ENCODE peak calls at places on chromosomes 13 and 19, in eight cellular contexts. K is stomach, R is breast epithelium, C is transverse colon, H is HCT116, X is K562, Q is endothelial cell of umbilical vein, V is GM12878. T is an unnamed sample.

GRCh38 chr13:72643339-72643989 is 84.0 kb downstream of the MZT1 start:
- DNase-seq in X (peak; percentile 40), C (peak; percentile 69), R (no peak), H (peak; percentile 33), K (peak; percentile 29), V (no peak), Q (peak; percentile 58), T (no peak)

GRCh38 chr19:919157-920050 is 2.3 kb downstream of the KISS1R start:
- DNase-seq in K (no peak), X (no peak), V (no peak), H (no peak), R (no peak), C (no peak), Q (no peak), T (no peak)

GRCh38 chr19:5459360-5459759 is 4.1 kb downstream of the ZNRF4 start:
- DNase-seq in K (no peak), X (no peak), H (no peak), C (no peak), Q (no peak), R (no peak), V (no peak), T (no peak)

GRCh38 chr13:110382229-110382628 is 75.1 kb downstream of the COL4A2 start:
- DNase-seq in Q (peak; percentile 90), X (no peak), H (no peak), R (no peak), C (no peak), V (no peak), K (no peak), T (no peak)

GRCh38 chr13:20867408-20867807 is 35.1 kb downstream of the XPO4 start:
- DNase-seq in C (no peak), Q (no peak), H (no peak), K (no peak), R (no peak), V (no peak), X (no peak), T (no peak)

GRCh38 chr13:75857291-75857690 is 221.2 kb downstream of the LMO7 start:
- DNase-seq in X (no peak), R (no peak), C (no peak), H (no peak), V (no peak), K (no peak), Q (no peak), T (no peak)

GRCh38 chr13:44306401-44307192 is 67.0 kb upstream of the SERP2 start:
- DNase-seq in H (peak; percentile 99), X (no peak), K (peak; percentile 77), C (peak; percentile 63), Q (peak; percentile 99), V (no peak), R (peak; percentile 66), T (peak; percentile 95)

GRCh38 chr19:45182758-45183157 is 4.2 kb downstream of the BLOC1S3 start:
- DNase-seq in H (no peak), C (no peak), K (peak; percentile 49), Q (no peak), R (no peak), V (no peak), X (no peak), T (no peak)

GRCh38 chr13:114161028-114161556 is 18.0 kb upstream of the CFAP97D2 start:
- DNase-seq in Q (peak; percentile 41), X (no peak), K (no peak), R (no peak), C (no peak), H (no peak), V (no peak), T (no peak)

GRCh38 chr19:27774827-27775226 is 1438.1 kb downstream of the UQCRFS1 start:
- DNase-seq in Q (no peak), X (peak; percentile 41), V (no peak), H (no peak), R (no peak), C (no peak), K (no peak), T (no peak)

GRCh38 chr13:109610517-109610916 is 175.9 kb downstream of the IRS2 start:
- DNase-seq in V (no peak), K (peak; percentile 48), X (peak; percentile 13), Q (no peak), C (peak; percentile 55), R (no peak), H (peak; percentile 3), T (no peak)

GRCh38 chr19:55671054-55671378 is 4.0 kb upstream of the EPN1 start:
- DNase-seq in C (no peak), H (no peak), V (no peak), K (no peak), R (no peak), X (no peak), Q (no peak), T (no peak)

GRCh38 chr19:29873024-29873800 is 61.4 kb downstream of the CCNE1 start:
- DNase-seq in Q (no peak), C (peak; percentile 49), K (peak; percentile 55), X (peak; percentile 61), V (no peak), R (no peak), H (no peak), T (no peak)

GRCh38 chr13:59494560-59494970 is 669.2 kb downstream of the DIAPH3 start:
- DNase-seq in R (no peak), H (no peak), V (no peak), Q (peak; percentile 93), C (no peak), K (no peak), X (peak; percentile 61), T (no peak)

GRCh38 chr19:1810439-1811160 is 1.5 kb downstream of the ATP8B3 start:
- DNase-seq in V (no peak), H (no peak), C (no peak), R (no peak), K (no peak), X (no peak), Q (no peak), T (no peak)

GRCh38 chr19:45670670-45671453 is 2.8 kb downstream of the GIPR start:
- DNase-seq in H (peak; percentile 93), Q (peak; percentile 65), X (peak; percentile 98), R (peak; percentile 84), C (peak; percentile 94), K (peak; percentile 94), V (peak; percentile 62), T (no peak)

GRCh38 chr13:105591308-105591707 is 944.2 kb downstream of the EFNB2 start:
- DNase-seq in K (no peak), X (no peak), H (no peak), C (no peak), R (no peak), V (no peak), Q (no peak), T (no peak)

GRCh38 chr19:2239173-2239572 is 2.5 kb downstream of the SF3A2 start:
- DNase-seq in C (no peak), R (no peak), K (no peak), V (no peak), H (no peak), X (no peak), Q (no peak), T (no peak)

GRCh38 chr13:28819748-28820098 is 416 bp upstream of the MTUS2 start:
- DNase-seq in K (peak; percentile 27), H (no peak), R (no peak), C (peak; percentile 28), Q (peak; percentile 40), V (no peak), X (peak; percentile 61), T (no peak)

DNA sequence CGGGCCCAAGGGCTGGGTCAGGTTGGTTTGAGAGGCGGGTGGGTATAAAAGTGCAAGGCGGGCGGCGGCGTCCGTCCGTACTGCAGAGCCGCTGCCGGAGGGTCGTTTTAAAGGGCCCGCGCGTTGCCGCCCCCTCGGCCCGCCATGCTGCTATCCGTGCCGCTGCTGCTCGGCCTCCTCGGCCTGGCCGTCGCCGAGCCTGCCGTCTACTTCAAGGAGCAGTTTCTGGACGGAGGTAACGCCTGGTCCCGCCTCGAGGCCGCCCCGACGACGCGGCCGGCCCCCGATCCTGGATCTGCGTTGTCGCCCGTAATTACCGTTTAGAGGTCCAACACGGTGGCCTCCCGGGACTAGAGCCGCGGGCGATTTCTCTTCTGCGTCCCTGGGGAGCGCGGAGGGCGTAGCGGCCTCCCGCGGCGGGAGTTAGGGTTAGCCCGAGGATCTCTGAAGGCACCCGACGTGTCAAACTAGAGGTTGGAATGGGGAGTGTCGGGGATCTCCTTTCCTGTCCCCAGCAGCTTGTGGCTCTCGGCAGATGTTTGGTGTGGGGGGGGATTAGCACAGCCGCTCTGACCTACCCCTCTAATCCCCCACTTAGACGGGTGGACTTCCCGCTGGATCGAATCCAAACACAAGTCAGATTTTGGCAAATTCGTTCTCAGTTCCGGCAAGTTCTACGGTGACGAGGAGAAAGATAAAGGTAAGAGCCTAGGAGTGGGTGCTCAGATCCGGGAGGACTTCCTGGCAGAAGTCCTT is at the start of gene CALR:
- DNase-seq in Q (peak; percentile 45), X (peak; percentile 64), K (no peak), R (no peak), H (no peak), V (no peak), C (peak; percentile 45), T (no peak)
- TF ChIP-seq POLR2A in Q (peak; percentile 99), X (peak; percentile 99), K (peak; percentile 99), R (peak; percentile 99), H (peak; percentile 96), V (peak; percentile 99), C (peak; percentile 100), T (peak; percentile 95)

DNA sequence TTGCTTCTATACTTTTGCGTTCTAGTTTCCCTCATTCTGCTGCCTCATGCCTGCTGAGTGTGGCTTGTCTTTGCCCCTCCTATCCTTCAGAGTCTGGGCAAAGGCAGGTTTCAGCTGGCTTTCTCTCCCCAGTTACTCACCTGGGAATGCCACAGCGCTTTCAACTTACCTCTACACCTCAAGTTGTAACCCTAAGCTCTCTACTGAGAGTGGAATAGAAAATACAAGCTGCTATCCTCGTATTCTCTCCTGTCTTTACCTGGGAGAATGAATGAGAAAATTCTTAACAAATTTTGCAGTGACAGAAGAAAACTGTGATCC is 316.3 kb upstream of the KLF12 start:
- DNase-seq in V (no peak), X (no peak), H (no peak), R (no peak), C (no peak), K (no peak), Q (no peak), T (no peak)
- H3K4me3 ChIP-seq in V (no peak overlapping the region), X (no peak overlapping the region), H (no peak overlapping the region), R (no peak overlapping the region), C (no peak overlapping the region), K (no peak overlapping the region), Q (no peak overlapping the region), T (no peak overlapping the region)

DNA sequence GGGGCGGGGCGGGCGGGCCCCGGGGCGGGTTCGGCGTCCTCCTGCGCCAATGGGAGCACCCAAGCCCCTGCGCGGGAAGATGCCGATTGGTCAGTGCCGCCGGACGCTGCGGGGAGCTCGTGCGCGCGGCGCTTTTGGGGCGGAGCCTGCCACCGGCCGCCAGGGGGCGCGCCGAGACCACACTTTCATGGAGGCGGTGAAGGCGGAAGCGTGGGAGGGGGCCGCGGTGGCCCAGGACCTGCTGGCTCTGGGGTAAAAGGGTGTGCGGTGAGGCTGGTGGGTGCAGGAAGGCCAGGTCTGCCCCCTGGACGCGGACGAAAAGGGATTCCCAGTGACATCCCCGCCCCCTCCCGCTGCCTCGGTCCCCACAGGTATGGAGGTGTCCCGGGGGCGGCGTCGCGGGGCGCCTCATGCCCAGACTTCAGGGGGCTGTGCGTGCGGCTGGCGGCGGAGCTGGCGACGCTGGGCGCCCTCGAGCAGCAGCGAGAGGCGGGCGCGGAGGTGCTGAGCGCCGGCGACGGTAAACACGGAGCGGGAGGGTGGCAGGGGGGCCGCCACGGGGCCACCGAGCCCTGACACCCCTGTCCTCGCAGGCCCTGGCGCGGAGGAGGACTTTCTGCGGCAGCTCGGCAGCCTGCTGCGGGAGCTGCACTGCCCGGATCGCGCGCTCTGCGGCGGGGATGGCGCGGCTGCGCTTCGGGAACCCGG is at the start of gene FAM98C:
- DNase-seq in Q (peak; percentile 97), R (peak; percentile 98), X (peak; percentile 99), K (peak; percentile 98), H (peak; percentile 92), C (peak; percentile 98), V (peak; percentile 76), T (peak; percentile 98)
- TF ChIP-seq POLR2AphosphoS5 in Q (peak; percentile 51), R (peak; percentile 54), X (peak; percentile 26), K (peak; percentile 24), H (peak; percentile 47), C (peak; percentile 66), V (no peak), T (peak; percentile 38)

GRCh38 chr19:57302727-57303401 is 17.4 kb upstream of the ZNF543 start:
- DNase-seq in V (no peak), H (no peak), C (no peak), Q (no peak), K (no peak), X (no peak), R (no peak), T (no peak)
- TF ChIP-seq POLR2A in V (peak; percentile 14), H (no peak), C (no peak), Q (no peak), K (no peak), X (no peak), R (no peak), T (no peak)